ENCODE peak calls at places on chromosomes 2 and 18, in seven cellular contexts. M is C1 segment of cervical spinal cord; H is NCI-H2081; R is KG1; Y is stimulated activated CD4-positive, alpha-beta T cell treated with anti-CD3 and anti-CD28 coated beads, Interleukin-15, amount 100 ng/mL, for 24 hours; J is endothelial cell; Q is brain microvascular endothelial cell. E is an unnamed sample.

GRCh38 chr2:46849741-46850474 is 65.7 kb downstream of the MCFD2 start:
- DNase-seq in M (no peak), H (no peak), R (no peak), Y (no peak), J (no peak), Q (peak), E (no peak)

GRCh38 chr2:76678358-76679024 is 843.7 kb downstream of the LRRTM4 start:
- DNase-seq in M (no peak), H (no peak), R (no peak), Y (no peak), J (no peak), Q (no peak), E (no peak)

GRCh38 chr2:198178766-198179165 is 374.4 kb downstream of the PLCL1 start:
- DNase-seq in M (no peak), H (no peak), R (no peak), Y (no peak), J (no peak), Q (no peak), E (no peak)

GRCh38 chr2:9408641-9409151 is 14.6 kb downstream of the ITGB1BP1 start:
- DNase-seq in M (no peak), H (peak), R (no peak), Y (no peak), J (no peak), Q (no peak), E (no peak)

GRCh38 chr18:52888014-52888413 is 548.0 kb downstream of the DCC start:
- DNase-seq in M (no peak), H (peak), R (no peak), Y (no peak), J (no peak), Q (no peak), E (no peak)

GRCh38 chr2:19474128-19474527 is 115.7 kb upstream of the OSR1 start:
- DNase-seq in M (peak), H (no peak), R (peak), Y (peak), J (no peak), Q (no peak), E (no peak)

GRCh38 chr2:173145454-173145853 is 69.8 kb downstream of the MAP3K20 start:
- DNase-seq in M (no peak), H (no peak), R (no peak), Y (no peak), J (no peak), Q (no peak), E (no peak)

GRCh38 chr2:237300755-237301154 is 113.2 kb downstream of the COL6A3 start:
- DNase-seq in M (no peak), H (no peak), R (no peak), Y (no peak), J (no peak), Q (no peak), E (no peak)

GRCh38 chr2:181678033-181678586 is 2.2 kb downstream of the NEUROD1 start:
- DNase-seq in M (no peak), H (no peak), R (no peak), Y (peak), J (peak), Q (peak), E (peak)

GRCh38 chr2:19785867-19786266 is 115.9 kb downstream of the TTC32 start:
- DNase-seq in M (no peak), H (no peak), R (no peak), Y (no peak), J (no peak), Q (no peak), E (no peak)

GRCh38 chr2:235826791-235827190 is 332.9 kb downstream of the AGAP1 start:
- DNase-seq in M (no peak), H (no peak), R (no peak), Y (no peak), J (no peak), Q (no peak), E (no peak)

GRCh38 chr2:7127687-7128086 is 210.5 kb downstream of the RNF144A start:
- DNase-seq in M (no peak), H (no peak), R (no peak), Y (no peak), J (no peak), Q (no peak), E (no peak)

GRCh38 chr2:195837987-195838386 is 181.0 kb downstream of the SLC39A10 start:
- DNase-seq in M (no peak), H (no peak), R (no peak), Y (no peak), J (no peak), Q (no peak), E (no peak)

GRCh38 chr2:159226059-159226461 is 60.4 kb downstream of the WDSUB1 start:
- DNase-seq in M (no peak), H (no peak), R (peak), Y (peak), J (no peak), Q (peak), E (no peak)

GRCh38 chr2:44004735-44005602 is 9.2 kb upstream of the LRPPRC start:
- DNase-seq in M (no peak), H (no peak), R (no peak), Y (no peak), J (no peak), Q (no peak), E (no peak)

E was measured in posterior cingulate gyrus.